ENCODE peak calls at places on chromosomes 4 and X, in four cellular contexts. One of them, this sample, is unnamed.

GRCh38 chr4:100103671-100104070 is 86.6 kb downstream of the DDIT4L start:
- DNase-seq in K562: no peak
- DNase-seq in HepG2: no peak
- DNase-seq in GM12878: no peak
- DNase-seq in this sample: no peak

GRCh38 chr4:86653237-86653865 is 59.2 kb downstream of the PTPN13 start:
- DNase-seq in K562: peak
- DNase-seq in HepG2: peak
- DNase-seq in GM12878: no peak
- DNase-seq in this sample: no peak

GRCh38 chr4:176393306-176394013 is 73.7 kb downstream of the SPCS3 start:
- DNase-seq in K562: no peak
- DNase-seq in HepG2: no peak
- DNase-seq in GM12878: no peak
- DNase-seq in this sample: no peak

GRCh38 chrX:111254896-111255693 is 15.2 kb downstream of the CAPN6 start:
- DNase-seq in K562: no peak
- DNase-seq in HepG2: no peak
- DNase-seq in GM12878: no peak
- DNase-seq in this sample: no peak

GRCh38 chr4:1870328-1870577 is 940 bp upstream of the NSD2 start:
- DNase-seq in K562: no peak
- DNase-seq in HepG2: peak
- DNase-seq in GM12878: no peak
- DNase-seq in this sample: peak

GRCh38 chr4:136355970-136356369 is 1176.3 kb downstream of the PCDH18 start:
- DNase-seq in K562: no peak
- DNase-seq in HepG2: no peak
- DNase-seq in GM12878: no peak
- DNase-seq in this sample: no peak

GRCh38 chr4:168569066-168569908 is 72.4 kb downstream of the PALLD start:
- DNase-seq in K562: peak
- DNase-seq in HepG2: peak
- DNase-seq in GM12878: no peak
- DNase-seq in this sample: no peak

GRCh38 chr4:142331646-142332045 is 514.5 kb downstream of the INPP4B start:
- DNase-seq in K562: no peak
- DNase-seq in HepG2: no peak
- DNase-seq in GM12878: no peak
- DNase-seq in this sample: no peak

GRCh38 chrX:2401201-2401589 is 99.6 kb downstream of the DHRSX start:
- DNase-seq in K562: no peak
- DNase-seq in HepG2: no peak
- DNase-seq in GM12878: no peak
- DNase-seq in this sample: no peak

GRCh38 chr4:145482209-145483021 is 762 bp downstream of the SMAD1 start:
- DNase-seq in K562: no peak
- DNase-seq in HepG2: peak
- DNase-seq in GM12878: peak
- DNase-seq in this sample: peak

GRCh38 chr4:140575489-140575888 is 6.7 kb upstream of the UCP1 start:
- DNase-seq in K562: no peak
- DNase-seq in HepG2: no peak
- DNase-seq in GM12878: no peak
- DNase-seq in this sample: no peak

GRCh38 chr4:1406946-1407656 is 859 bp upstream of the NKX1-1 start:
- DNase-seq in K562: no peak
- DNase-seq in HepG2: no peak
- DNase-seq in GM12878: no peak
- DNase-seq in this sample: no peak

GRCh38 chr4:119693127-119693526 is 64.5 kb upstream of the PDE5A start:
- DNase-seq in K562: no peak
- DNase-seq in HepG2: no peak
- DNase-seq in GM12878: no peak
- DNase-seq in this sample: no peak

GRCh38 chrX:39752820-39753219 is 344.9 kb downstream of the BCOR start:
- DNase-seq in K562: no peak
- DNase-seq in HepG2: no peak
- DNase-seq in GM12878: no peak
- DNase-seq in this sample: no peak

GRCh38 chr4:107978716-107979451 is 10.8 kb upstream of the HADH start:
- DNase-seq in K562: no peak
- DNase-seq in HepG2: peak
- DNase-seq in GM12878: no peak
- DNase-seq in this sample: no peak

GRCh38 chr4:39812500-39812899 is 114.6 kb downstream of the UBE2K start:
- DNase-seq in K562: no peak
- DNase-seq in HepG2: no peak
- DNase-seq in GM12878: no peak
- DNase-seq in this sample: no peak

GRCh38 chrX:29911673-29912072 is 303.7 kb upstream of the MAGEB2 start:
- DNase-seq in K562: no peak
- DNase-seq in HepG2: no peak
- DNase-seq in GM12878: no peak
- DNase-seq in this sample: no peak

GRCh38 chr4:157804986-157805385 is 367.8 kb downstream of the GASK1B start:
- DNase-seq in K562: no peak
- DNase-seq in HepG2: peak
- DNase-seq in GM12878: no peak
- DNase-seq in this sample: no peak

GRCh38 chr4:54855221-54855854 is 197.6 kb downstream of the KIT start:
- DNase-seq in K562: no peak
- DNase-seq in HepG2: no peak
- DNase-seq in GM12878: no peak
- DNase-seq in this sample: no peak

GRCh38 chr4:128571747-128572146 is 237.8 kb upstream of the JADE1 start:
- DNase-seq in K562: no peak
- DNase-seq in HepG2: no peak
- DNase-seq in GM12878: no peak
- DNase-seq in this sample: no peak

GRCh38 chrX:70434914-70435586 is 9.6 kb upstream of the DLG3 start:
- DNase-seq in K562: no peak
- DNase-seq in HepG2: no peak
- DNase-seq in GM12878: no peak
- DNase-seq in this sample: no peak

GRCh38 chrX:5051831-5052491 is 1176.7 kb downstream of the NLGN4X start:
- DNase-seq in K562: no peak
- DNase-seq in HepG2: no peak
- DNase-seq in GM12878: no peak
- DNase-seq in this sample: no peak

GRCh38 chr4:14333616-14334015 is 668.7 kb upstream of the CPEB2 start:
- DNase-seq in K562: no peak
- DNase-seq in HepG2: no peak
- DNase-seq in GM12878: no peak
- DNase-seq in this sample: no peak

GRCh38 chrX:26925088-26925487 is 538.1 kb downstream of the PPP4R3C start:
- DNase-seq in K562: no peak
- DNase-seq in HepG2: no peak
- DNase-seq in GM12878: no peak
- DNase-seq in this sample: no peak

GRCh38 chr4:180578175-180578574 is 1665.0 kb upstream of the TENM3 start:
- DNase-seq in K562: no peak
- DNase-seq in HepG2: no peak
- DNase-seq in GM12878: no peak
- DNase-seq in this sample: no peak

GRCh38 chr4:82865592-82865991 is 25.4 kb downstream of the SEC31A start:
- DNase-seq in K562: no peak
- DNase-seq in HepG2: peak
- DNase-seq in GM12878: no peak
- DNase-seq in this sample: no peak

GRCh38 chrX:32778965-32779364 is 432.4 kb downstream of the DMD start:
- DNase-seq in K562: no peak
- DNase-seq in HepG2: no peak
- DNase-seq in GM12878: no peak
- DNase-seq in this sample: no peak

GRCh38 chr4:73653695-73654106 is 33.5 kb upstream of the RASSF6 start:
- DNase-seq in K562: peak
- DNase-seq in HepG2: peak
- DNase-seq in GM12878: peak
- DNase-seq in this sample: no peak

GRCh38 chrX:134453631-134454030 is 6.3 kb upstream of the HPRT1 start:
- DNase-seq in K562: no peak
- DNase-seq in HepG2: no peak
- DNase-seq in GM12878: no peak
- DNase-seq in this sample: no peak

GRCh38 chr4:7540216-7540615 is 105.5 kb upstream of the PSAPL1 start:
- DNase-seq in K562: no peak
- DNase-seq in HepG2: no peak
- DNase-seq in GM12878: no peak
- DNase-seq in this sample: no peak

GRCh38 chr4:185836268-185837084 is 24.5 kb upstream of the SORBS2 start:
- DNase-seq in K562: no peak
- DNase-seq in HepG2: peak
- DNase-seq in GM12878: no peak
- DNase-seq in this sample: no peak

GRCh38 chrX:115562492-115562872 is 1.5 kb downstream of the PLS3 start:
- DNase-seq in K562: no peak
- DNase-seq in HepG2: peak
- DNase-seq in GM12878: no peak
- DNase-seq in this sample: no peak

GRCh38 chrX:107025538-107025937 is 25.5 kb upstream of the MORC4 start:
- DNase-seq in K562: peak
- DNase-seq in HepG2: peak
- DNase-seq in GM12878: no peak
- DNase-seq in this sample: no peak

GRCh38 chrX:81120936-81121351 is 80.8 kb downstream of the HMGN5 start:
- DNase-seq in K562: peak
- DNase-seq in HepG2: peak
- DNase-seq in GM12878: peak
- DNase-seq in this sample: peak

GRCh38 chr4:110636677-110637407 is 14.0 kb upstream of the PITX2 start:
- DNase-seq in K562: no peak
- DNase-seq in HepG2: no peak
- DNase-seq in GM12878: no peak
- DNase-seq in this sample: no peak
- TF ChIP-seq EZH2 in K562: no peak
- TF ChIP-seq EZH2 in HepG2: no peak
- TF ChIP-seq EZH2 in GM12878: no peak
- TF ChIP-seq EZH2 in this sample: peak

GRCh38 chr4:26049447-26049846 is 135.4 kb downstream of the SMIM20 start:
- DNase-seq in K562: no peak
- DNase-seq in HepG2: no peak
- DNase-seq in GM12878: no peak
- DNase-seq in this sample: no peak

GRCh38 chr4:26047795-26048194 is 133.8 kb downstream of the SMIM20 start:
- DNase-seq in K562: no peak
- DNase-seq in HepG2: no peak
- DNase-seq in GM12878: no peak
- DNase-seq in this sample: no peak

GRCh38 chr4:26050212-26050643 is 136.2 kb downstream of the SMIM20 start:
- DNase-seq in K562: no peak
- DNase-seq in HepG2: no peak
- DNase-seq in GM12878: no peak
- DNase-seq in this sample: no peak

GRCh38 chr4:26048962-26049361 is 134.9 kb downstream of the SMIM20 start:
- DNase-seq in K562: no peak
- DNase-seq in HepG2: no peak
- DNase-seq in GM12878: no peak
- DNase-seq in this sample: no peak

GRCh38 chr4:26048378-26048882 is 134.4 kb downstream of the SMIM20 start:
- DNase-seq in K562: no peak
- DNase-seq in HepG2: no peak
- DNase-seq in GM12878: no peak
- DNase-seq in this sample: no peak
- TF ChIP-seq EP300 in K562: no peak
- TF ChIP-seq EP300 in HepG2: no peak
- TF ChIP-seq EP300 in GM12878: no peak
- TF ChIP-seq EP300 in this sample: no peak

GRCh38 chr4:155208258-155209054 is at the start of gene NPY2R:
- DNase-seq in K562: no peak
- DNase-seq in HepG2: no peak
- DNase-seq in GM12878: no peak
- DNase-seq in this sample: peak
- TF ChIP-seq EZH2 in K562: no peak
- TF ChIP-seq EZH2 in HepG2: no peak
- TF ChIP-seq EZH2 in GM12878: no peak
- TF ChIP-seq EZH2 in this sample: peak

GRCh38 chr4:181796502-181796901 is 446.7 kb upstream of the TENM3 start:
- DNase-seq in K562: no peak
- DNase-seq in HepG2: no peak
- DNase-seq in GM12878: no peak
- DNase-seq in this sample: no peak
- TF ChIP-seq EP300 in K562: no peak
- TF ChIP-seq EP300 in HepG2: no peak
- TF ChIP-seq EP300 in GM12878: no peak
- TF ChIP-seq EP300 in this sample: no peak

DNA sequence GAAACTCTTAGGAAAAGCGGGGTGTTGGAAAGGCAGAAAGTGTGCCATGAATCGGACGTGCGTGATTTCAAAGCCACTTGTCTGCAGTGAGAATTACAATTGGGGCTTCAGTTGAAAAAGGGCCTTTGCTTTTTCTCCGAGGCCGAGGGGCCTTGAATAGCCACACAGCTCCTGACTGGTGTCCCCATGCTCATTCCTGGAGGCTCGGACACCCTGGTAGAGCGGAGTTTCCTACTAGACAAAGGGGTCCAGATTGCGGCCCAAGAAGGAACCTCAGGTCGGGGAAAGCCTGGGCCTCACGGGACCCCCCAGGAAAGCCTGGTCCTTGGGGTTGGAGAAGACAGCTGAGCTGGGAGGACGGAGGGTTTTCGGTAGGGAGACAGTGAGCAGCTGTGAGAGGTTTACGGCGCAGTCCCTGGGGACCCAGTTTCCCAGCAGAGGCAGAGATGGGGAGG is 3.1 kb upstream of the SHOX start:
- DNase-seq in K562: no peak
- DNase-seq in HepG2: no peak
- DNase-seq in GM12878: no peak
- DNase-seq in this sample: no peak
- TF ChIP-seq EZH2 in K562: no peak
- TF ChIP-seq EZH2 in HepG2: no peak
- TF ChIP-seq EZH2 in GM12878: no peak
- TF ChIP-seq EZH2 in this sample: peak

DNA sequence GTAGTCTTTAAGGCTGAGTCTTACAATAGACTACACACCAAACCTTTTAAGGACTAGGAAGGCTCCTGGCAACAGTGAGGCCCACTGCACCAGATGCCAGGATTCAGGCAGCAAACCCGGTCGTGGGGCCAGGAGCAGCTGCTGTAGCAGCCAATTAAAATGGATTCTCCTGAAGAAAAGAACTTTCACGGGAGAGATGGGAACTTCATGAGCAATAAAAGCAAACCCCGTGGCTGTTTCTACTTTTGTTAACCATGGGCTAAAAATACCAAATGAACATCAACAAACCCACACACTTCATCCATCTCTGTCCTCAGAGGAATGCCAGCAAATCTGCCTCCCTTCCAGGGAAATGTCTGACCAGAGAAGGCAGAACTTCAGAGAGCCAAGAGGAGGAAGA is 101.3 kb downstream of the BTC start:
- DNase-seq in K562: no peak
- DNase-seq in HepG2: no peak
- DNase-seq in GM12878: no peak
- DNase-seq in this sample: no peak
- TF ChIP-seq EP300 in K562: no peak
- TF ChIP-seq EP300 in HepG2: no peak
- TF ChIP-seq EP300 in GM12878: no peak
- TF ChIP-seq EP300 in this sample: no peak

GRCh38 chr4:52037730-52038108 is 380 bp downstream of the SGCB start:
- DNase-seq in K562: no peak
- DNase-seq in HepG2: no peak
- DNase-seq in GM12878: no peak
- DNase-seq in this sample: peak
- TF ChIP-seq EZH2 in K562: no peak
- TF ChIP-seq EZH2 in HepG2: no peak
- TF ChIP-seq EZH2 in GM12878: no peak
- TF ChIP-seq EZH2 in this sample: no peak

This sample was measured in H1.